ENCODE peak calls at places on chromosomes 3 and 15, in six cellular contexts. Q, T, C, W, N and S are unnamed samples.

GRCh38 chr3:128170866-128171516 is 17.7 kb downstream of the EEFSEC start:
- DNase-seq in Q (no peak), C (no peak), W (peak; percentile 55), N (peak; percentile 40), T (no peak), S (no peak)

GRCh38 chr3:39038165-39038564 is 13.6 kb downstream of the SCN11A start:
- DNase-seq in N (no peak), C (no peak), Q (no peak), W (no peak), T (no peak), S (no peak)

GRCh38 chr15:99703603-99704443 is 29.4 kb downstream of the LYSMD4 start:
- DNase-seq in Q (no peak), N (no peak), T (no peak), W (no peak), C (no peak), S (no peak)

GRCh38 chr3:46981932-46982471 is 2.5 kb downstream of the NBEAL2 start:
- DNase-seq in W (no peak), T (no peak), Q (no peak), C (no peak), N (peak; percentile 65), S (no peak)

GRCh38 chr3:194092770-194093336 is 43.1 kb upstream of the HES1 start:
- DNase-seq in C (no peak), N (no peak), T (no peak), Q (no peak), W (no peak), S (no peak)

GRCh38 chr15:41801850-41802455 is 25.9 kb upstream of the JMJD7 start:
- DNase-seq in Q (no peak), C (no peak), W (no peak), N (no peak), T (no peak), S (no peak)

GRCh38 chr3:142213298-142213697 is 12.1 kb downstream of the GK5 start:
- DNase-seq in Q (no peak), W (no peak), N (no peak), C (no peak), T (no peak), S (no peak)

GRCh38 chr15:34647569-34648334 is 64.3 kb upstream of the GOLGA8B start:
- DNase-seq in T (no peak), C (no peak), W (no peak), N (no peak), Q (no peak), S (no peak)

GRCh38 chr15:89860446-89860845 is 33.3 kb downstream of the AP3S2 start:
- DNase-seq in C (no peak), W (no peak), T (no peak), N (no peak), Q (no peak), S (no peak)

GRCh38 chr3:187952849-187953248 is 201.1 kb upstream of the LPP start:
- DNase-seq in T (no peak), Q (no peak), W (no peak), C (no peak), N (no peak), S (no peak)

GRCh38 chr3:126818696-126819095 is 114.7 kb downstream of the CHCHD6 start:
- DNase-seq in T (no peak), C (no peak), Q (no peak), N (no peak), W (no peak), S (no peak)

GRCh38 chr3:18098960-18099587 is 326.1 kb downstream of the SATB1 start:
- DNase-seq in C (no peak), N (no peak), W (peak; percentile 75), Q (no peak), T (no peak), S (no peak)

GRCh38 chr15:50828610-50829206 is 63.2 kb upstream of the SPPL2A start:
- DNase-seq in Q (no peak), T (no peak), W (peak; percentile 22), C (no peak), N (no peak), S (no peak)

GRCh38 chr3:77204788-77205187 is 164.9 kb downstream of the ROBO2 start:
- DNase-seq in C (no peak), W (no peak), Q (no peak), T (no peak), N (no peak), S (no peak)

GRCh38 chr15:66707310-66708160 is 5.5 kb downstream of the SMAD6 start:
- DNase-seq in Q (no peak), T (no peak), N (peak; percentile 58), C (no peak), W (no peak), S (no peak)

GRCh38 chr3:117016359-117016758 is 306.8 kb downstream of the TUSC7 start:
- DNase-seq in T (no peak), N (no peak), Q (no peak), C (no peak), W (peak; percentile 16), S (no peak)

GRCh38 chr15:58065445-58066041 is at the start of gene ALDH1A2:
- DNase-seq in N (peak; percentile 19), Q (peak; percentile 73), T (no peak), W (no peak), C (no peak), S (no peak)

GRCh38 chr3:177421176-177421782 is 224.0 kb upstream of the TBL1XR1 start:
- DNase-seq in Q (no peak), C (no peak), W (no peak), N (no peak), T (no peak), S (no peak)

GRCh38 chr15:37088436-37088835 is 11.9 kb downstream of the MEIS2 start:
- DNase-seq in T (no peak), Q (no peak), N (no peak), C (no peak), W (no peak), S (no peak)

GRCh38 chr15:87874896-87875661 is 381.5 kb downstream of the NTRK3 start:
- DNase-seq in Q (no peak), T (no peak), C (no peak), N (peak; percentile 3), W (no peak), S (no peak)

GRCh38 chr15:41772720-41773331 is 1.5 kb upstream of the MAPKBP1 start:
- DNase-seq in C (peak; percentile 66), N (peak; percentile 40), W (peak; percentile 35), T (no peak), Q (no peak), S (no peak)

GRCh38 chr3:186451371-186451770 is 89.3 kb upstream of the DGKG start:
- DNase-seq in N (no peak), Q (peak; percentile 21), C (no peak), W (no peak), T (no peak), S (no peak)

GRCh38 chr3:140736863-140737460 is 59.1 kb downstream of the TRIM42 start:
- DNase-seq in Q (no peak), W (peak; percentile 68), N (peak; percentile 20), C (no peak), T (no peak), S (no peak)

GRCh38 chr3:59131016-59131771 is 81.4 kb upstream of the CFAP20DC start:
- DNase-seq in T (no peak), W (no peak), C (no peak), N (no peak), Q (no peak), S (no peak)

GRCh38 chr3:56251343-56251945 is 216.8 kb downstream of the ERC2 start:
- DNase-seq in N (peak; percentile 21), T (no peak), C (no peak), W (peak; percentile 39), Q (no peak), S (no peak)